ENCODE peak calls at places on chromosomes 3 and 15, in eight cellular contexts. K is cardiac muscle cell, S is adrenal gland, B is upper lobe of right lung, O is body of pancreas, C is OCI-LY7, E is HCT116, D is hepatocyte. G is an unnamed sample.
A peak's percentile ranks its signal among the peaks of the same experiment; 100 is the strongest.

GRCh38 chr15:81152799-81153198 is 18.7 kb downstream of the CFAP161 start:
- DNase-seq in K (no peak), S (no peak), B (no peak), O (no peak), C (no peak), E (no peak), D (no peak), G (peak; percentile 17)

GRCh38 chr3:169886671-169887070 is 16.9 kb upstream of the LRRC31 start:
- DNase-seq in K (peak; percentile 87), S (peak; percentile 84), B (peak; percentile 86), O (peak; percentile 68), C (no peak), E (no peak), D (no peak), G (no peak)

GRCh38 chr15:39788108-39788507 is 5.5 kb upstream of the FSIP1 start:
- DNase-seq in K (peak; percentile 32), S (no peak), B (no peak), O (no peak), C (no peak), E (no peak), D (no peak), G (no peak)

GRCh38 chr3:126932188-126932931 is 50.6 kb upstream of the PLXNA1 start:
- DNase-seq in K (no peak), S (no peak), B (no peak), O (no peak), C (no peak), E (no peak), D (no peak), G (peak; percentile 28)

GRCh38 chr3:45599984-45600650 is 5.6 kb downstream of the LIMD1 start:
- DNase-seq in K (no peak), S (no peak), B (no peak), O (peak; percentile 74), C (no peak), E (no peak), D (no peak), G (no peak)

GRCh38 chr15:62165029-62165792 is at the start of gene C2CD4B:
- DNase-seq in K (peak; percentile 50), S (peak; percentile 85), B (peak; percentile 78), O (peak; percentile 95), C (no peak), E (no peak), D (peak; percentile 59), G (no peak)

GRCh38 chr15:99476413-99477222 is 89.2 kb upstream of the MEF2A start:
- DNase-seq in K (peak; percentile 97), S (peak; percentile 70), B (no peak), O (peak; percentile 25), C (peak; percentile 9), E (no peak), D (peak; percentile 74), G (peak; percentile 94)

GRCh38 chr3:115808816-115809215 is 185.5 kb downstream of the GAP43 start:
- DNase-seq in K (no peak), S (no peak), B (no peak), O (no peak), C (no peak), E (no peak), D (no peak), G (no peak)

GRCh38 chr15:92151741-92152140 is 241.9 kb upstream of the ST8SIA2 start:
- DNase-seq in K (no peak), S (no peak), B (no peak), O (no peak), C (no peak), E (no peak), D (no peak), G (no peak)

GRCh38 chr15:59268980-59269472 is 62.4 kb downstream of the LDHAL6B start:
- DNase-seq in K (no peak), S (no peak), B (no peak), O (no peak), C (no peak), E (no peak), D (no peak), G (peak; percentile 41)

GRCh38 chr3:152738656-152739055 is 96.3 kb upstream of the P2RY1 start:
- DNase-seq in K (peak; percentile 86), S (no peak), B (no peak), O (no peak), C (no peak), E (no peak), D (no peak), G (no peak)

GRCh38 chr15:51706931-51707608 is 25.8 kb downstream of the SCG3 start:
- DNase-seq in K (peak; percentile 13), S (no peak), B (no peak), O (no peak), C (no peak), E (no peak), D (no peak), G (no peak)

GRCh38 chr3:120424506-120424905 is 26.3 kb downstream of the FSTL1 start:
- DNase-seq in K (no peak), S (no peak), B (no peak), O (no peak), C (no peak), E (no peak), D (no peak), G (no peak)
- H3K27ac ChIP-seq in K (no peak overlapping the region), S (peak overlapping the region; percentile 77), B (peak overlapping the region; percentile 17), O (no peak overlapping the region), C (no peak overlapping the region), E (no peak overlapping the region), D (no peak overlapping the region), G (no peak overlapping the region)

GRCh38 chr3:38131621-38132369 is 5.1 kb downstream of the ACAA1 start:
- DNase-seq in K (peak; percentile 56), S (peak; percentile 59), B (peak; percentile 63), O (peak; percentile 43), C (no peak), E (no peak), D (peak; percentile 44), G (no peak)
- TF ChIP-seq CTCF in K (peak; percentile 68), S (peak; percentile 9), B (peak; percentile 30), O (no peak), C (peak; percentile 71), E (no peak), D (peak; percentile 34), G (no peak)

GRCh38 chr15:49718234-49718633 is 97.4 kb downstream of the DTWD1 start:
- DNase-seq in K (peak; percentile 82), S (no peak), B (no peak), O (no peak), C (no peak), E (no peak), D (no peak), G (no peak)
- H3K27ac ChIP-seq in K (no peak overlapping the region), S (peak overlapping the region; percentile 77), B (peak overlapping the region; percentile 38), O (no peak overlapping the region), C (no peak overlapping the region), E (no peak overlapping the region), D (no peak overlapping the region), G (no peak overlapping the region)

DNA sequence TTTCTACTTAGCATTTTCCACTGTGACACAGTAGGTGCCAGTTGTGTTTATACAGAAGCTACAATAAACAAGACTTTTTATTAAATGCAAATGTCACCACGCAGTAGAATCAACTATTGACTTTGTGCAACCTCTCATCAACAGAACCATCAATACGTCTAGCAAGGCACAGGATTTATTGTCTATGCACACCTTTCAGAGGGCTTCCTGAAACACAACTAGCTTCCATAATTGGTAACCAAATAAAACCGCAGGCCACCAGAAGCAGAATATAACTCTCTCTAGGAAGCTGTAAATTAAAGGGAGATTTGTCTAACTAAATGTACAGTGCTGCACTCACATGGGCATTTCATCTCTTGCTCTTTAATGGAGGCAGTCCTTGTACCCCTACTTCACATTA is 93.1 kb downstream of the FHIT start:
- DNase-seq in K (no peak), S (no peak), B (no peak), O (no peak), C (no peak), E (no peak), D (no peak), G (no peak)
- TF ChIP-seq CTCF in K (no peak), S (no peak), B (no peak), O (no peak), C (no peak), E (no peak), D (no peak), G (no peak)

G was measured in RWPE1.